ENCODE peak calls at places on chromosomes 6 and 20, in four cellular contexts. D is HepG2, K is K562, J is GM12878. P is an unnamed sample.

GRCh38 chr6:17012421-17013225 is 89.2 kb upstream of the STMND1 start:
- DNase-seq in K (no peak), J (no peak), D (no peak), P (no peak)

GRCh38 chr6:97394160-97394748 is 111.2 kb upstream of the MMS22L start:
- DNase-seq in K (peak; percentile 73), J (peak; percentile 20), D (peak; percentile 65), P (no peak)

GRCh38 chr6:138099832-138100231 is 7.4 kb downstream of the PERP start:
- DNase-seq in K (no peak), D (no peak), J (no peak), P (no peak)

GRCh38 chr6:101747160-101747559 is 353.7 kb downstream of the GRIK2 start:
- DNase-seq in K (no peak), D (no peak), J (no peak), P (no peak)

GRCh38 chr6:29723666-29724588 is 693 bp downstream of the HLA-F start:
- DNase-seq in D (no peak), K (no peak), J (no peak), P (no peak)

GRCh38 chr20:235891-236290 is 8.8 kb downstream of the DEFB129 start:
- DNase-seq in K (no peak), J (no peak), D (no peak), P (no peak)

GRCh38 chr6:132236281-132236680 is 165.0 kb downstream of the MOXD1 start:
- DNase-seq in J (no peak), K (no peak), D (no peak), P (no peak)

GRCh38 chr6:44696686-44697085 is 309.2 kb downstream of the CDC5L start:
- DNase-seq in J (no peak), D (no peak), K (no peak), P (no peak)

GRCh38 chr20:59903631-59904030 is 29.8 kb downstream of the SYCP2 start:
- DNase-seq in J (no peak), D (no peak), K (no peak), P (no peak)

GRCh38 chr20:32446301-32447100 is 88.4 kb downstream of the ASXL1 start:
- DNase-seq in D (no peak), J (no peak), K (no peak), P (no peak)

GRCh38 chr6:165497472-165497871 is 165.6 kb downstream of the PDE10A start:
- DNase-seq in D (no peak), J (no peak), K (no peak), P (no peak)

GRCh38 chr6:156163311-156163710 is 613.9 kb upstream of the ARID1B start:
- DNase-seq in J (no peak), K (no peak), D (no peak), P (no peak)

GRCh38 chr6:81450180-81450579 is 302.3 kb downstream of the TENT5A start:
- DNase-seq in J (no peak), D (peak; percentile 15), K (no peak), P (no peak)

GRCh38 chr20:23632711-23633573 is 4.8 kb downstream of the CST3 start:
- DNase-seq in J (no peak), K (no peak), D (no peak), P (no peak)

GRCh38 chr6:71119560-71119959 is 162.7 kb upstream of the B3GAT2 start:
- DNase-seq in K (no peak), J (no peak), D (no peak), P (no peak)

GRCh38 chr6:75612434-75612833 is 10.8 kb downstream of the SENP6 start:
- DNase-seq in K (no peak), J (no peak), D (no peak), P (no peak)

GRCh38 chr6:71886184-71887005 is at the start of gene RIMS1:
- DNase-seq in K (no peak), J (no peak), D (no peak), P (no peak)

GRCh38 chr6:125233216-125233615 is 68.6 kb downstream of the HDDC2 start:
- DNase-seq in D (no peak), K (no peak), J (no peak), P (no peak)

GRCh38 chr6:157964139-157964538 is 17.5 kb upstream of the SYNJ2 start:
- DNase-seq in J (no peak), D (no peak), K (peak; percentile 62), P (no peak)

GRCh38 chr6:82237013-82237412 is 10.5 kb downstream of the IBTK start:
- DNase-seq in J (no peak), K (no peak), D (no peak), P (no peak)

GRCh38 chr6:53192590-53193232 is 44.1 kb upstream of the GCM1 start:
- DNase-seq in K (peak; percentile 38), D (no peak), J (no peak), P (no peak)

GRCh38 chr6:27296106-27296783 is 15.8 kb downstream of the POM121L2 start:
- DNase-seq in K (peak; percentile 61), D (no peak), J (no peak), P (peak; percentile 69)

GRCh38 chr6:137970368-137970767 is 103.3 kb downstream of the TNFAIP3 start:
- DNase-seq in K (peak; percentile 74), D (no peak), J (no peak), P (no peak)

GRCh38 chr6:55943329-55943728 is 67.9 kb upstream of the BMP5 start:
- DNase-seq in K (no peak), J (no peak), D (no peak), P (no peak)

GRCh38 chr6:3793545-3793944 is 42.0 kb upstream of the PXDC1 start:
- DNase-seq in D (no peak), K (no peak), J (peak; percentile 36), P (no peak)

DNA sequence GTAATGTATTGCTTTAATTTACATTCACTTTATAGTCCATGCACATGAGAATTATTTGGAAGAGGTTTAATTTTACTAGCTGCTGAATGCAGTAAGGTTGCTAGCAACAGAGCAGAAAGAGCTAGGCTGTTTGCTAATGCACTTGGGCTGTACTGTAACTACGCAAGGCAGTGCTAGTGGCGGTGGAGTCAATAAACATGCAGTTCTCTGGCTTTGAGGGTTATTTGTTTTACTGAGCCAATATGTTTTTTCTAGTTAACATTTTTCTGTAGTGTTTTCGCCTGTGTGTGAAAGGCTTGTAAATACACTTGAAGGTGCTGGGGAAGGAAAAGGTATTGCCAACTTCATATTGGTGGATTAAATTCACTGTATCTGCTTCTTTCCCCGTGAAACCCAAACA is 112.8 kb downstream of the BTBD3 start:
- DNase-seq in J (no peak), D (no peak), K (no peak), P (no peak)
- TF ChIP-seq BRCA1 in J (no peak), D (no peak), K (no peak), P (no peak)

DNA sequence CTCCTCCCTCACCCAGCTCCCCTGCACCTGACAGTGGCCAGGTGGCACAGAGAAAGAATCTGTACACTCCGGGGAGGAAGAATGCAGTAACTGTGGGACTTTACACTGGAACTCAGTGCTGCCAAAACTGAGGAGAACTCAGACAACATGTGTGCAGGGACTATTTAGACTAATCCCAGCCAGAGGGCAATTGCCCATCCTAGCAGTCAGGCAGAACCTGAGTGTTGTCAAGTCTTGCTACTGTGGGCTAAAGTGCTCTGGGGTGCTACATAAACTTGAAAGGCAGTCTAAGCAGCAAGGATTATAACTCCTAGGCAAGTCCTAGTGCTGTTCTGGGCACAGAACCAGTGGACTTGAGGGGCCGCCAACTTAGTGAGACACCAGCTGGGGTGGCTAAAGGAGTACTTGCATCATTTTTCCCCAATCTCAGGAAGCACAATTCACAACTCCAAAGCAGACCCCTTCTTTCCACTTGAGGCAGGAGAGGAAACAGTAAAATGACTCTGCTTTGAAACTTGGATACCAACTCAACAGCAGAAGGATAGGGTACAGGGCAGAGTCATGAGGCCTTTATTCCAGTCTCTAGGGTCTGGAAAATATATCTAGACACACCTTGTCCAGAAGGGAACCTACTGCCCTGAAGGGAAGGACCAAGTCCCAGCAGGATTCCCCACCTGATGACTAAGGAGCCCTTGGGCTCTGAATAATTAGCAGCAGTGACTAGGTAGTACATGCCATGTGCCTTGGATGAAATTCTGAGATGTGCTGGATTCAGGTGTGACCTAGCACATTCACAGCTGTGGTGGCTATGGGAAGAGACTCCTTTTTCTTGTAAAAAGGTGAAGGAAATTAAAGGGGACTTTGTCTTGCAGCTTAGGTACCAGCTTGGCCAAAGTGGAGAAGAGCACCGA is 364.0 kb upstream of the PTCHD4 start:
- DNase-seq in K (no peak), J (no peak), D (no peak), P (no peak)
- TF ChIP-seq HDAC2 in K (no peak), J (no peak), D (no peak), P (no peak)

GRCh38 chr20:64238851-64239387 is 16.6 kb upstream of the PCMTD2 start:
- DNase-seq in K (no peak), J (peak; percentile 36), D (peak; percentile 49), P (no peak)
- TF ChIP-seq BRCA1 in K (no peak), J (no peak), D (no peak), P (no peak)

GRCh38 chr20:46670228-46670584 is 18.9 kb upstream of the SLC13A3 start:
- DNase-seq in J (no peak), K (no peak), D (peak; percentile 54), P (no peak)

GRCh38 chr20:46665602-46666001 is 14.3 kb upstream of the SLC13A3 start:
- DNase-seq in D (no peak), J (no peak), K (no peak), P (no peak)

GRCh38 chr20:46666306-46666705 is 15.0 kb upstream of the SLC13A3 start:
- DNase-seq in J (no peak), D (no peak), K (no peak), P (no peak)

GRCh38 chr20:46663531-46663930 is 12.3 kb upstream of the SLC13A3 start:
- DNase-seq in K (no peak), J (no peak), D (no peak), P (no peak)

GRCh38 chr20:46666818-46667515 is 15.7 kb upstream of the SLC13A3 start:
- DNase-seq in J (no peak), D (peak; percentile 100), K (no peak), P (no peak)
- TF ChIP-seq HDAC2 in J (no peak), D (peak; percentile 100), K (no peak), P (no peak)

GRCh38 chr6:159125977-159126376 is 43.2 kb upstream of the FNDC1 start:
- DNase-seq in J (no peak), D (no peak), K (no peak), P (no peak)
- TF ChIP-seq BRCA1 in J (no peak), D (no peak), K (no peak), P (no peak)

GRCh38 chr6:42418739-42419138 is 33.0 kb downstream of the TRERF1 start:
- DNase-seq in K (no peak), J (no peak), D (no peak), P (no peak)
- TF ChIP-seq HDAC2 in K (no peak), J (no peak), D (no peak), P (no peak)